ENCODE peak calls at places on chromosomes 1 and 21, in five cellular contexts. K, H, I, B and R are unnamed samples.

GRCh38 chr1:152182942-152183341 is 23.9 kb upstream of the RPTN start:
- DNase-seq in K (no peak), H (no peak), I (no peak), B (no peak), R (no peak)

GRCh38 chr1:111600886-111601386 is 18.7 kb upstream of the RAP1A start:
- DNase-seq in K (no peak), H (peak), I (no peak), B (no peak), R (no peak)

GRCh38 chr1:99758073-99758511 is 8.3 kb downstream of the FRRS1 start:
- DNase-seq in K (no peak), H (peak), I (no peak), B (no peak), R (no peak)

GRCh38 chr1:154941332-154941995 is 4.9 kb upstream of the PMVK start:
- DNase-seq in K (no peak), H (no peak), I (no peak), B (peak), R (peak)

GRCh38 chr1:161706483-161707347 is at the start of gene FCRLA:
- DNase-seq in K (no peak), H (peak), I (no peak), B (no peak), R (no peak)

GRCh38 chr1:24349891-24350290 is 30.7 kb downstream of the GRHL3 start:
- DNase-seq in K (no peak), H (no peak), I (no peak), B (no peak), R (no peak)

GRCh38 chr21:46431884-46432488 is 26.7 kb upstream of the DIP2A start:
- DNase-seq in K (no peak), H (no peak), I (no peak), B (no peak), R (no peak)

GRCh38 chr1:7922301-7922700 is 18.3 kb downstream of the TNFRSF9 start:
- DNase-seq in K (no peak), H (no peak), I (no peak), B (no peak), R (no peak)

GRCh38 chr1:56915960-56916359 is 49.9 kb downstream of the C8B start:
- DNase-seq in K (no peak), H (no peak), I (no peak), B (peak), R (peak)

GRCh38 chr1:17588048-17588781 is 48.7 kb downstream of the ARHGEF10L start:
- DNase-seq in K (peak), H (no peak), I (no peak), B (peak), R (peak)

GRCh38 chr1:8870605-8871538 is 7.6 kb downstream of the ENO1 start:
- DNase-seq in K (no peak), H (no peak), I (no peak), B (no peak), R (no peak)

GRCh38 chr1:26239936-26240335 is 5.9 kb downstream of the CEP85 start:
- DNase-seq in K (no peak), H (no peak), I (no peak), B (no peak), R (no peak)

GRCh38 chr1:168960595-168960994 is 145.9 kb upstream of the ATP1B1 start:
- DNase-seq in K (no peak), H (no peak), I (no peak), B (peak), R (no peak)

GRCh38 chr1:8016244-8017241 is 9.6 kb downstream of the ERRFI1 start:
- DNase-seq in K (no peak), H (no peak), I (peak), B (no peak), R (no peak)

GRCh38 chr1:150192012-150192411 is 42.3 kb downstream of the PLEKHO1 start:
- DNase-seq in K (no peak), H (no peak), I (no peak), B (no peak), R (no peak)

GRCh38 chr21:37380349-37381323 is 14.1 kb downstream of the DYRK1A start:
- DNase-seq in K (no peak), H (no peak), I (no peak), B (no peak), R (no peak)

GRCh38 chr1:221456918-221457317 is 285.0 kb downstream of the DUSP10 start:
- DNase-seq in K (no peak), H (no peak), I (no peak), B (no peak), R (no peak)

GRCh38 chr1:221449194-221449593 is 292.7 kb downstream of the DUSP10 start:
- DNase-seq in K (no peak), H (no peak), I (no peak), B (no peak), R (no peak)

GRCh38 chr1:221454096-221454495 is 287.8 kb downstream of the DUSP10 start:
- DNase-seq in K (no peak), H (no peak), I (no peak), B (no peak), R (no peak)

GRCh38 chr1:221449801-221450470 is 292.0 kb downstream of the DUSP10 start:
- DNase-seq in K (no peak), H (no peak), I (no peak), B (no peak), R (no peak)

GRCh38 chr1:221451741-221452140 is 290.1 kb downstream of the DUSP10 start:
- DNase-seq in K (no peak), H (no peak), I (no peak), B (no peak), R (no peak)
- TF ChIP-seq REST in K (no peak), H (no peak), I (no peak), B (no peak), R (no peak)

DNA sequence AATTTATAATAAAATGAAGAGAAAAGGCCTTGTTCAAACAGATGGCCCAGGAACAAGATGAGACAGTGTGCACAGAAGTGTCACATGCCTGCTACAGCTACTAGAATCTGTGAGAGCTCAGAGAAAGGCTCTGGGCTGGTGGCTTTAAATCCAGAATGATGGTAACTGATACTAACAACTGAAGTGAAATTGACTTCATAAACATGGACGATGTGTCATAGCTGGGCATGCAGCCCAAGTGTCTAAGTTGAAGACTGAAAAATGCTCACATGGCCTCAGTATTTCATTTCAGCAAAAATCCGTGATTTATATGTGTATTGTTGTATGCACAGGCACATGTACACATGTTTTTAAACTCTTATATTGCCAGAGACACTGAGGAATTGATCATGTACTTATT is 208.3 kb upstream of the RUNX1 start:
- DNase-seq in K (no peak), H (no peak), I (no peak), B (no peak), R (no peak)
- TF ChIP-seq GABPA in K (no peak), H (no peak), I (no peak), B (no peak), R (no peak)

GRCh38 chr1:65412984-65413375 is 7.5 kb upstream of the LEPR start:
- DNase-seq in K (no peak), H (no peak), I (no peak), B (no peak), R (no peak)
- TF ChIP-seq REST in K (no peak), H (no peak), I (no peak), B (no peak), R (no peak)

GRCh38 chr1:27353629-27354028 is 11.8 kb downstream of the SYTL1 start:
- DNase-seq in K (no peak), H (no peak), I (no peak), B (no peak), R (no peak)
- TF ChIP-seq GABPA in K (no peak), H (no peak), I (no peak), B (no peak), R (no peak)

GRCh38 chr1:84143796-84144565 is at the start of gene PRKACB:
- DNase-seq in K (no peak), H (peak), I (no peak), B (no peak), R (no peak)
- TF ChIP-seq REST in K (no peak), H (no peak), I (no peak), B (no peak), R (no peak)

DNA sequence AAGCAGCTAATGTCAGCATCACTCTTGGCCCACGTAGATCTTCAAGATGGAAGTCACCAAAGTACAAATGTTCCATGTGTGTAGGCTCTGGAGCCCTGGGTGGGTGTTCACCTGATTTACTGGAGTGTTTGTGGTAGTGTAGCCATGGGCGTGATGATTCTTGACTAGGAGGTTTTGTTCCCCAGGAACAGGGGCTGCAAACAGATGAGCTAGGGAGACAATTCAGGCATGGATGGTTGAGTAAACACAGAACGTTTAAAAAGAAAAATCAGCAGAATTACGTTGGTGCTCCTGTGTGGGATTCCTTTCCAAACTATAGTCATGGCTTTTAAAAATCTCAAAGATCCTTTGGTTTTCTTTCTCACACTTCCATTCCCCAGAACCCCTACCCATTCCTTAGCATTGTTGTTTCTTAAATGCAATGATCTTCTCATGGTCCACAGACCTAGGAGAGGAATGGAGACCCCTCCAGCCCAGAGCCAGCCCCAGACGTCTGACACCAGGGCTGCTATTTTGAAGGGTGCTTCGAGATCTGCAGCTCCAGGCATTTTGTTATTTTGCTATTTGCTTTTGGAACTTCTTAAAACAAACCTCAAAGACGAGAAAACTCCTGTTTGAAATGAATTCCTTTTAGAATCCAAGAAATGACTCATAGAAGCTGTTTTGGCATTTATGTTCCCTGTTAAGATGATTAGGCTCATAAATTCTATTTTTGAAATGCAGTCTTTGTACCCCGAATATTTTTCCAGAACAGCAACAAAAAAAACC is 115.1 kb downstream of the ETS2 start:
- DNase-seq in K (no peak), H (no peak), I (no peak), B (no peak), R (no peak)
- TF ChIP-seq GABPA in K (no peak), H (no peak), I (no peak), B (no peak), R (no peak)

GRCh38 chr1:201493757-201494617 is 12.9 kb downstream of the CSRP1 start:
- DNase-seq in K (no peak), H (no peak), I (no peak), B (no peak), R (no peak)

GRCh38 chr1:201497935-201498509 is 8.9 kb downstream of the CSRP1 start:
- DNase-seq in K (no peak), H (no peak), I (no peak), B (no peak), R (no peak)

GRCh38 chr1:201498621-201499020 is 8.3 kb downstream of the CSRP1 start:
- DNase-seq in K (no peak), H (no peak), I (no peak), B (no peak), R (no peak)

GRCh38 chr1:201496296-201496690 is 10.6 kb downstream of the CSRP1 start:
- DNase-seq in K (no peak), H (no peak), I (no peak), B (no peak), R (no peak)

GRCh38 chr1:201495447-201496295 is 11.3 kb downstream of the CSRP1 start:
- DNase-seq in K (no peak), H (no peak), I (no peak), B (peak), R (peak)
- TF ChIP-seq REST in K (no peak), H (no peak), I (no peak), B (no peak), R (no peak)